ENCODE peak calls at places on chromosomes 6 and 20, in eight cellular contexts. F is GM13977, R is mesothelial cell of epicardium, M is cardiac fibroblast, G is osteocyte, C is NCI-H1417 treated with DMSO at 0.1 percent for 48 hours, W is hepatocyte, P is Calu3. H is an unnamed sample.

GRCh38 chr6:73942581-73942980 is 246.6 kb downstream of the CD109 start:
- DNase-seq in F (no peak), R (no peak), M (no peak), G (no peak), C (no peak), W (no peak), P (peak), H (peak)

GRCh38 chr6:166956444-166957086 is at the start of gene RNASET2:
- DNase-seq in F (peak), R (peak), M (peak), G (peak), C (peak), W (peak), P (peak), H (peak)

GRCh38 chr6:25649611-25650010 is 2.4 kb upstream of the SCGN start:
- DNase-seq in F (no peak), R (no peak), M (peak), G (no peak), C (no peak), W (no peak), P (no peak), H (no peak)

GRCh38 chr6:155093430-155093829 is 98.3 kb downstream of the TIAM2 start:
- DNase-seq in F (no peak), R (no peak), M (no peak), G (no peak), C (no peak), W (no peak), P (no peak), H (no peak)

GRCh38 chr6:119728220-119728750 is 378.7 kb upstream of the MAN1A1 start:
- DNase-seq in F (no peak), R (no peak), M (no peak), G (no peak), C (no peak), W (no peak), P (no peak), H (no peak)

GRCh38 chr6:82248233-82248735 is 740 bp upstream of the IBTK start:
- DNase-seq in F (peak), R (no peak), M (peak), G (no peak), C (peak), W (peak), P (peak), H (peak)

GRCh38 chr6:127317275-127318128 is 25.9 kb downstream of the ECHDC1 start:
- DNase-seq in F (no peak), R (no peak), M (no peak), G (no peak), C (no peak), W (no peak), P (no peak), H (no peak)

GRCh38 chr20:4563534-4563933 is 158.2 kb upstream of the PRND start:
- DNase-seq in F (no peak), R (peak), M (peak), G (no peak), C (no peak), W (peak), P (peak), H (peak)

GRCh38 chr6:28807682-28808280 is 116.0 kb downstream of the TRIM27 start:
- DNase-seq in F (no peak), R (no peak), M (peak), G (no peak), C (no peak), W (peak), P (peak), H (peak)

GRCh38 chr20:54105653-54106052 is 35.3 kb upstream of the BCAS1 start:
- DNase-seq in F (no peak), R (no peak), M (no peak), G (no peak), C (no peak), W (no peak), P (no peak), H (no peak)

GRCh38 chr6:133715270-133715669 is 173.6 kb upstream of the TCF21 start:
- DNase-seq in F (no peak), R (no peak), M (no peak), G (no peak), C (no peak), W (no peak), P (no peak), H (no peak)

GRCh38 chr20:17939622-17940446 is 28.8 kb downstream of the SNX5 start:
- DNase-seq in F (no peak), R (no peak), M (no peak), G (no peak), C (no peak), W (no peak), P (no peak), H (no peak)

GRCh38 chr6:109454483-109455160 is 950 bp downstream of the MICAL1 start:
- DNase-seq in F (peak), R (no peak), M (peak), G (peak), C (no peak), W (peak), P (no peak), H (no peak)

GRCh38 chr6:19851273-19852089 is 14.3 kb downstream of the ID4 start:
- DNase-seq in F (peak), R (no peak), M (peak), G (no peak), C (peak), W (peak), P (peak), H (peak)

GRCh38 chr6:106547961-106548453 is 81.3 kb downstream of the RTN4IP1 start:
- DNase-seq in F (no peak), R (no peak), M (peak), G (no peak), C (no peak), W (peak), P (peak), H (no peak)